ENCODE peak calls at places on chromosomes 4 and X, in six cellular contexts. One of them, this sample, is unnamed.

GRCh38 chr4:80276922-80277321 is 10.5 kb downstream of the FGF5 start:
- DNase-seq in endothelial cell: no peak
- DNase-seq in PC-9: no peak
- DNase-seq in psoas muscle: no peak
- DNase-seq in body of pancreas: no peak
- DNase-seq in sigmoid colon: no peak
- DNase-seq in this sample: no peak

GRCh38 chrX:118153270-118153669 is 36.7 kb upstream of the KLHL13 start:
- DNase-seq in endothelial cell: no peak
- DNase-seq in PC-9: no peak
- DNase-seq in psoas muscle: no peak
- DNase-seq in body of pancreas: no peak
- DNase-seq in sigmoid colon: no peak
- DNase-seq in this sample: no peak

GRCh38 chr4:107115185-107115847 is 79.2 kb upstream of the DKK2 start:
- DNase-seq in endothelial cell: no peak
- DNase-seq in PC-9: no peak
- DNase-seq in psoas muscle: no peak
- DNase-seq in body of pancreas: no peak
- DNase-seq in sigmoid colon: no peak
- DNase-seq in this sample: no peak

GRCh38 chr4:151646322-151646721 is 114.5 kb downstream of the GATB start:
- DNase-seq in endothelial cell: no peak
- DNase-seq in PC-9: no peak
- DNase-seq in psoas muscle: no peak
- DNase-seq in body of pancreas: no peak
- DNase-seq in sigmoid colon: no peak
- DNase-seq in this sample: no peak

GRCh38 chr4:27366424-27366823 is 505.8 kb downstream of the STIM2 start:
- DNase-seq in endothelial cell: no peak
- DNase-seq in PC-9: no peak
- DNase-seq in psoas muscle: no peak
- DNase-seq in body of pancreas: no peak
- DNase-seq in sigmoid colon: no peak
- DNase-seq in this sample: no peak

GRCh38 chrX:46665232-46666162 is 91.9 kb downstream of the CHST7 start:
- DNase-seq in endothelial cell: no peak
- DNase-seq in PC-9: no peak
- DNase-seq in psoas muscle: no peak
- DNase-seq in body of pancreas: no peak
- DNase-seq in sigmoid colon: no peak
- DNase-seq in this sample: no peak

GRCh38 chr4:109574443-109574850 is 14.4 kb downstream of the MCUB start:
- DNase-seq in endothelial cell: no peak
- DNase-seq in PC-9: peak; percentile 1
- DNase-seq in psoas muscle: no peak
- DNase-seq in body of pancreas: no peak
- DNase-seq in sigmoid colon: no peak
- DNase-seq in this sample: no peak

GRCh38 chr4:53306729-53307128 is 59.1 kb downstream of the SCFD2 start:
- DNase-seq in endothelial cell: no peak
- DNase-seq in PC-9: no peak
- DNase-seq in psoas muscle: no peak
- DNase-seq in body of pancreas: no peak
- DNase-seq in sigmoid colon: no peak
- DNase-seq in this sample: no peak

GRCh38 chr4:111989817-111990216 is 155.4 kb upstream of the FAM241A start:
- DNase-seq in endothelial cell: no peak
- DNase-seq in PC-9: no peak
- DNase-seq in psoas muscle: no peak
- DNase-seq in body of pancreas: no peak
- DNase-seq in sigmoid colon: no peak
- DNase-seq in this sample: no peak

GRCh38 chr4:40195182-40196177 is 1.4 kb upstream of the RHOH start:
- DNase-seq in endothelial cell: no peak
- DNase-seq in PC-9: no peak
- DNase-seq in psoas muscle: no peak
- DNase-seq in body of pancreas: no peak
- DNase-seq in sigmoid colon: no peak
- DNase-seq in this sample: no peak

GRCh38 chr4:57168986-57169385 is 58.8 kb upstream of the IGFBP7 start:
- DNase-seq in endothelial cell: no peak
- DNase-seq in PC-9: no peak
- DNase-seq in psoas muscle: no peak
- DNase-seq in body of pancreas: no peak
- DNase-seq in sigmoid colon: no peak
- DNase-seq in this sample: no peak

GRCh38 chr4:19776021-19776459 is 475.7 kb upstream of the SLIT2 start:
- DNase-seq in endothelial cell: no peak
- DNase-seq in PC-9: peak; percentile 68
- DNase-seq in psoas muscle: no peak
- DNase-seq in body of pancreas: no peak
- DNase-seq in sigmoid colon: no peak
- DNase-seq in this sample: no peak

GRCh38 chr4:110119347-110119746 is 79.1 kb downstream of the ELOVL6 start:
- DNase-seq in endothelial cell: no peak
- DNase-seq in PC-9: peak; percentile 57
- DNase-seq in psoas muscle: no peak
- DNase-seq in body of pancreas: no peak
- DNase-seq in sigmoid colon: no peak
- DNase-seq in this sample: no peak

GRCh38 chrX:1521459-1521956 is 15.5 kb downstream of the P2RY8 start:
- DNase-seq in endothelial cell: no peak
- DNase-seq in PC-9: no peak
- DNase-seq in psoas muscle: no peak
- DNase-seq in body of pancreas: peak; percentile 29
- DNase-seq in sigmoid colon: no peak
- DNase-seq in this sample: no peak

GRCh38 chr4:73684097-73684496 is 56.3 kb upstream of the CXCL8 start:
- DNase-seq in endothelial cell: no peak
- DNase-seq in PC-9: no peak
- DNase-seq in psoas muscle: no peak
- DNase-seq in body of pancreas: no peak
- DNase-seq in sigmoid colon: no peak
- DNase-seq in this sample: no peak

GRCh38 chr4:27234306-27234899 is 373.8 kb downstream of the STIM2 start:
- DNase-seq in endothelial cell: no peak
- DNase-seq in PC-9: no peak
- DNase-seq in psoas muscle: no peak
- DNase-seq in body of pancreas: no peak
- DNase-seq in sigmoid colon: no peak
- DNase-seq in this sample: no peak

GRCh38 chrX:14351889-14352288 is 177.4 kb upstream of the GLRA2 start:
- DNase-seq in endothelial cell: peak; percentile 2
- DNase-seq in PC-9: no peak
- DNase-seq in psoas muscle: no peak
- DNase-seq in body of pancreas: no peak
- DNase-seq in sigmoid colon: no peak
- DNase-seq in this sample: no peak

GRCh38 chrX:103562801-103563200 is 22.5 kb upstream of the TCEAL4 start:
- DNase-seq in endothelial cell: no peak
- DNase-seq in PC-9: no peak
- DNase-seq in psoas muscle: no peak
- DNase-seq in body of pancreas: no peak
- DNase-seq in sigmoid colon: no peak
- DNase-seq in this sample: no peak

GRCh38 chrX:46326161-46326560 is 219.1 kb downstream of the ZNF674 start:
- DNase-seq in endothelial cell: no peak
- DNase-seq in PC-9: no peak
- DNase-seq in psoas muscle: no peak
- DNase-seq in body of pancreas: no peak
- DNase-seq in sigmoid colon: no peak
- DNase-seq in this sample: no peak

GRCh38 chrX:68139791-68140190 is 293.5 kb downstream of the OPHN1 start:
- DNase-seq in endothelial cell: no peak
- DNase-seq in PC-9: no peak
- DNase-seq in psoas muscle: no peak
- DNase-seq in body of pancreas: no peak
- DNase-seq in sigmoid colon: no peak
- DNase-seq in this sample: no peak

GRCh38 chrX:45274576-45274975 is 73.9 kb upstream of the DIPK2B start:
- DNase-seq in endothelial cell: no peak
- DNase-seq in PC-9: no peak
- DNase-seq in psoas muscle: no peak
- DNase-seq in body of pancreas: no peak
- DNase-seq in sigmoid colon: no peak
- DNase-seq in this sample: no peak

GRCh38 chr4:158315706-158316105 is 105.4 kb downstream of the TMEM144 start:
- DNase-seq in endothelial cell: no peak
- DNase-seq in PC-9: no peak
- DNase-seq in psoas muscle: no peak
- DNase-seq in body of pancreas: no peak
- DNase-seq in sigmoid colon: no peak
- DNase-seq in this sample: no peak

GRCh38 chr4:124710253-124710849 is 2.2 kb downstream of the ANKRD50 start:
- DNase-seq in endothelial cell: no peak
- DNase-seq in PC-9: no peak
- DNase-seq in psoas muscle: no peak
- DNase-seq in body of pancreas: no peak
- DNase-seq in sigmoid colon: no peak
- DNase-seq in this sample: no peak

GRCh38 chr4:110631582-110632505 is 9.0 kb upstream of the PITX2 start:
- DNase-seq in endothelial cell: peak; percentile 84
- DNase-seq in PC-9: peak; percentile 66
- DNase-seq in psoas muscle: peak; percentile 79
- DNase-seq in body of pancreas: peak; percentile 74
- DNase-seq in sigmoid colon: peak; percentile 76
- DNase-seq in this sample: peak; percentile 74

GRCh38 chr4:95546236-95546635 is 2.5 kb downstream of the UNC5C start:
- DNase-seq in endothelial cell: no peak
- DNase-seq in PC-9: no peak
- DNase-seq in psoas muscle: no peak
- DNase-seq in body of pancreas: no peak
- DNase-seq in sigmoid colon: no peak
- DNase-seq in this sample: no peak

GRCh38 chr4:95546866-95547707 is 1.7 kb downstream of the UNC5C start:
- DNase-seq in endothelial cell: peak; percentile 10
- DNase-seq in PC-9: no peak
- DNase-seq in psoas muscle: no peak
- DNase-seq in body of pancreas: no peak
- DNase-seq in sigmoid colon: no peak
- DNase-seq in this sample: no peak

GRCh38 chr4:95541889-95542607 is 6.7 kb downstream of the UNC5C start:
- DNase-seq in endothelial cell: no peak
- DNase-seq in PC-9: no peak
- DNase-seq in psoas muscle: no peak
- DNase-seq in body of pancreas: no peak
- DNase-seq in sigmoid colon: no peak
- DNase-seq in this sample: no peak

GRCh38 chr4:95545526-95545925 is 3.2 kb downstream of the UNC5C start:
- DNase-seq in endothelial cell: no peak
- DNase-seq in PC-9: no peak
- DNase-seq in psoas muscle: no peak
- DNase-seq in body of pancreas: no peak
- DNase-seq in sigmoid colon: no peak
- DNase-seq in this sample: no peak

DNA sequence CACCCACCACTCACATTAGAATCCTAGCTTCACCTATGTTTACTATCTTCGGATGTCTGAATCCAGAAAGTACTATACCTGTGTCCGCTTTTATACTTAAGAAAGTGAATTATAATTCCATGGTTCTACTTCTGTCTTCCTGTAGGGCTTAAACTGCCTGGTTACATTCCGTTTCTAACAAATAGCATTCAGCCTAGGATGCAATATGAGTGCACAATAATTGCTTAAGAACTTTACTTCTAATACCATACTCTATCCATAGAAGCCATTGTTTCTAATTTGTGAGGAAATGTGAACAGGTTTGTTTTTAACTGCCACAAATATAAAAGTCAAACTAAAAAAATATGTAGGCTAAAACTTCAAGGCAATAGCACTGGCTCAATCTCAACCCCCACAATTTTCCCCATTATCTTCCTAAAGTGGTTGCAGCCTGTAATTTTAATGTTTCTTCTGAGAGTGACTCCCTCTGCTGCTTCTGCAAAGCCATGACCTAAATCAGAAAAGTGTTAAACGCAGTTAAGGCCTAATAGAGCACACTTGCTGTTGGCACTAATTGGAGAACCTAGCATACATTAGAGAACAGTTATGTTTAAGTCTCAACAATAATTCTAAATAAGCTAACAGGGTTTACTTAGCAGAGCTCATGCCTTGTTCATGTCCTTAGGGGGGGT is 4.2 kb downstream of the UNC5C start:
- DNase-seq in endothelial cell: no peak
- DNase-seq in PC-9: no peak
- DNase-seq in psoas muscle: no peak
- DNase-seq in body of pancreas: no peak
- DNase-seq in sigmoid colon: no peak
- DNase-seq in this sample: no peak
- TF ChIP-seq CTCF in endothelial cell: no peak
- TF ChIP-seq CTCF in PC-9: no peak
- TF ChIP-seq CTCF in psoas muscle: no peak
- TF ChIP-seq CTCF in body of pancreas: no peak
- TF ChIP-seq CTCF in sigmoid colon: no peak
- TF ChIP-seq CTCF in this sample: peak; percentile 35

DNA sequence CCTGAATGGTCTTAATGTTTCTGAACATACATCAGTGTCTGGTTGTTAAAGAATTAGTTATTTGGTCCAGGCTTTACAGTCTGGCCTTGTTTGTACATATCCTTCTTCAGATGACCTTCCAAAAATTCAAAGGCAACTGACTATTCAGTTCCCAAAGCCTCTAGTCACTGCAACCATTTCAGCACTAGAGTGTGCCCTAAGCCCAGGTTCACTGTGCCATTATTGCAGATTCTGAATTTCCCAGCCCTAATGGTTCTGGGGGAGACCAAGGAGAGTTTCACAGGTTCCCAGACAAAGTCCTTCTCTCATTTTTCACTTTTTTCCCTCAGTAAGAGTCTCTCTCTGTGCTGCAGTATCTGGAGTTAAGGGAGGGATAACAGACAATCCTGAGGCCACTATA is 235.8 kb downstream of the TRAM1L1 start:
- DNase-seq in endothelial cell: no peak
- DNase-seq in PC-9: no peak
- DNase-seq in psoas muscle: no peak
- DNase-seq in body of pancreas: no peak
- DNase-seq in sigmoid colon: no peak
- DNase-seq in this sample: no peak
- TF ChIP-seq CTCF in endothelial cell: no peak
- TF ChIP-seq CTCF in PC-9: no peak
- TF ChIP-seq CTCF in psoas muscle: no peak
- TF ChIP-seq CTCF in body of pancreas: no peak
- TF ChIP-seq CTCF in sigmoid colon: no peak
- TF ChIP-seq CTCF in this sample: peak; percentile 42

GRCh38 chr4:163494360-163495241 is at the start of gene TMA16:
- DNase-seq in endothelial cell: peak; percentile 80
- DNase-seq in PC-9: peak; percentile 83
- DNase-seq in psoas muscle: peak; percentile 83
- DNase-seq in body of pancreas: peak; percentile 91
- DNase-seq in sigmoid colon: peak; percentile 91
- DNase-seq in this sample: peak; percentile 71
- TF ChIP-seq CTCF in endothelial cell: no peak
- TF ChIP-seq CTCF in PC-9: no peak
- TF ChIP-seq CTCF in psoas muscle: no peak
- TF ChIP-seq CTCF in body of pancreas: no peak
- TF ChIP-seq CTCF in sigmoid colon: no peak
- TF ChIP-seq CTCF in this sample: no peak

GRCh38 chrX:153944800-153945150 is 332 bp upstream of the RENBP start:
- DNase-seq in endothelial cell: no peak
- DNase-seq in PC-9: no peak
- DNase-seq in psoas muscle: no peak
- DNase-seq in body of pancreas: no peak
- DNase-seq in sigmoid colon: no peak
- DNase-seq in this sample: no peak
- TF ChIP-seq CTCF in endothelial cell: no peak
- TF ChIP-seq CTCF in PC-9: no peak
- TF ChIP-seq CTCF in psoas muscle: no peak
- TF ChIP-seq CTCF in body of pancreas: no peak
- TF ChIP-seq CTCF in sigmoid colon: no peak
- TF ChIP-seq CTCF in this sample: no peak